ENCODE peak calls at places on chromosomes 12 and 14, in four cellular contexts. One of them, this sample, is unnamed.

GRCh38 chr14:69038449-69039286 is 59.6 kb upstream of the ACTN1 start:
- DNase-seq in islet precursor cell: peak
- DNase-seq in ascending aorta: no peak
- DNase-seq in CD14-positive monocyte: no peak
- DNase-seq in this sample: no peak

GRCh38 chr12:122944588-122944987 is 21.7 kb downstream of the ABCB9 start:
- DNase-seq in CD14-positive monocyte: no peak
- DNase-seq in islet precursor cell: peak
- DNase-seq in ascending aorta: no peak
- DNase-seq in this sample: no peak

GRCh38 chr12:103771466-103771865 is 69.6 kb downstream of the NT5DC3 start:
- DNase-seq in ascending aorta: no peak
- DNase-seq in islet precursor cell: peak
- DNase-seq in CD14-positive monocyte: no peak
- DNase-seq in this sample: no peak

GRCh38 chr14:59244581-59244980 is 56.1 kb downstream of the DAAM1 start:
- DNase-seq in islet precursor cell: peak
- DNase-seq in ascending aorta: no peak
- DNase-seq in CD14-positive monocyte: no peak
- DNase-seq in this sample: no peak

GRCh38 chr12:124694846-124695497 is 127.6 kb upstream of the NCOR2 start:
- DNase-seq in ascending aorta: peak
- DNase-seq in islet precursor cell: peak
- DNase-seq in CD14-positive monocyte: peak
- DNase-seq in this sample: no peak

GRCh38 chr14:62691613-62692489 is 353.4 kb downstream of the KCNH5 start:
- DNase-seq in ascending aorta: no peak
- DNase-seq in islet precursor cell: no peak
- DNase-seq in CD14-positive monocyte: no peak
- DNase-seq in this sample: no peak

GRCh38 chr12:20620311-20620710 is 74.8 kb upstream of the SLCO1C1 start:
- DNase-seq in ascending aorta: no peak
- DNase-seq in CD14-positive monocyte: no peak
- DNase-seq in islet precursor cell: no peak
- DNase-seq in this sample: no peak

GRCh38 chr12:54229624-54230212 is 40.9 kb upstream of the SMUG1 start:
- DNase-seq in islet precursor cell: peak
- DNase-seq in CD14-positive monocyte: no peak
- DNase-seq in ascending aorta: peak
- DNase-seq in this sample: no peak

GRCh38 chr12:46725332-46725731 is 100.5 kb downstream of the SLC38A4 start:
- DNase-seq in CD14-positive monocyte: no peak
- DNase-seq in ascending aorta: no peak
- DNase-seq in islet precursor cell: no peak
- DNase-seq in this sample: no peak

GRCh38 chr12:89060133-89060532 is 292.2 kb downstream of the DUSP6 start:
- DNase-seq in islet precursor cell: no peak
- DNase-seq in CD14-positive monocyte: no peak
- DNase-seq in ascending aorta: no peak
- DNase-seq in this sample: no peak

GRCh38 chr12:57452181-57452936 is 2.7 kb upstream of the INHBE start:
- DNase-seq in islet precursor cell: peak
- DNase-seq in CD14-positive monocyte: no peak
- DNase-seq in ascending aorta: peak
- DNase-seq in this sample: no peak

This sample was measured in cortex of kidney.